ENCODE peak calls at places on chromosome 22, in six cellular contexts. S, W, J, X, V and D are unnamed samples.

GRCh38 chr22:44299124-44299523 is 13.6 kb downstream of the SHISAL1 start:
- DNase-seq in X (no peak), W (no peak), S (no peak), J (no peak), V (no peak), D (no peak)

GRCh38 chr22:24200616-24201212 is 19.4 kb downstream of the SUSD2 start:
- DNase-seq in X (no peak), W (no peak), J (no peak), S (no peak), V (no peak), D (no peak)

GRCh38 chr22:21054046-21054713 is 8.4 kb downstream of the LRRC74B start:
- DNase-seq in W (no peak), X (no peak), S (no peak), V (no peak), J (no peak), D (no peak)

GRCh38 chr22:38239101-38239761 is 33.6 kb downstream of the TMEM184B start:
- DNase-seq in J (no peak), V (peak; percentile 95), X (peak; percentile 84), W (no peak), S (no peak), D (no peak)

GRCh38 chr22:49666146-49666809 is 161.4 kb downstream of the BRD1 start:
- DNase-seq in J (no peak), X (no peak), S (no peak), W (no peak), V (no peak), D (no peak)

GRCh38 chr22:36453266-36453607 is 28.2 kb downstream of the TXN2 start:
- DNase-seq in S (no peak), V (no peak), W (no peak), X (no peak), J (no peak), D (no peak)

GRCh38 chr22:29727248-29727551 is 7.4 kb downstream of the CABP7 start:
- DNase-seq in S (no peak), W (no peak), V (no peak), X (no peak), J (no peak), D (peak; percentile 21)

GRCh38 chr22:45842141-45842831 is 134.7 kb downstream of the WNT7B start:
- DNase-seq in W (no peak), J (peak; percentile 11), V (no peak), S (no peak), X (no peak), D (no peak)

GRCh38 chr22:21568207-21569075 is 927 bp downstream of the UBE2L3 start:
- DNase-seq in V (no peak), X (no peak), S (no peak), W (peak; percentile 38), J (no peak), D (no peak)